ENCODE peak calls at places on chromosomes 13 and 19, in five cellular contexts. N is B cell, V is BE2C, W is astrocyte of the cerebellum, M is AG04449. J is an unnamed sample.

GRCh38 chr13:46386996-46387851 is at the start of gene RUBCNL:
- DNase-seq in V (peak), N (peak), W (no peak), M (no peak), J (no peak)

GRCh38 chr19:16200038-16200775 is 2.5 kb downstream of the AP1M1 start:
- DNase-seq in W (no peak), V (no peak), M (no peak), N (no peak), J (no peak)

GRCh38 chr13:77860621-77861020 is 58.0 kb downstream of the EDNRB start:
- DNase-seq in N (no peak), M (no peak), W (peak), V (no peak), J (no peak)

GRCh38 chr13:42644841-42645240 is 70.9 kb downstream of the TNFSF11 start:
- DNase-seq in W (no peak), N (no peak), M (no peak), V (no peak), J (no peak)

GRCh38 chr13:80572867-80573266 is 231.9 kb upstream of the SPRY2 start:
- DNase-seq in M (no peak), N (no peak), W (no peak), V (no peak), J (no peak)

GRCh38 chr13:30616927-30617314 is 799 bp upstream of the USPL1 start:
- DNase-seq in V (peak), M (peak), N (peak), W (peak), J (no peak)

GRCh38 chr13:108925070-108925469 is 295.7 kb downstream of the MYO16 start:
- DNase-seq in M (no peak), W (no peak), V (no peak), N (no peak), J (no peak)

GRCh38 chr13:103130681-103131210 is 64.5 kb upstream of the SLC10A2 start:
- DNase-seq in M (no peak), V (no peak), W (no peak), N (no peak), J (no peak)

GRCh38 chr13:64819081-64819480 is 2411.1 kb downstream of the PCDH9 start:
- DNase-seq in V (no peak), W (no peak), N (no peak), M (no peak), J (no peak)

GRCh38 chr19:45814851-45815481 is at the start of gene RSPH6A:
- DNase-seq in M (no peak), W (no peak), N (no peak), V (peak), J (no peak)

GRCh38 chr13:63699948-63700347 is 2284.3 kb upstream of the PCDH20 start:
- DNase-seq in M (no peak), W (no peak), N (no peak), V (no peak), J (no peak)

GRCh38 chr13:113152894-113153809 is 5.3 kb upstream of the PROZ start:
- DNase-seq in W (no peak), V (no peak), N (peak), M (no peak), J (peak)

GRCh38 chr13:72850959-72851677 is 69.2 kb downstream of the PIBF1 start:
- DNase-seq in M (no peak), N (no peak), V (peak), W (no peak), J (no peak)

GRCh38 chr19:18520848-18521691 is 800 bp downstream of the ELL start:
- DNase-seq in M (no peak), W (no peak), N (peak), V (peak), J (peak)
- TF ChIP-seq CTCF in M (peak), W (no peak), N (no peak), V (no peak), J (no peak)

DNA sequence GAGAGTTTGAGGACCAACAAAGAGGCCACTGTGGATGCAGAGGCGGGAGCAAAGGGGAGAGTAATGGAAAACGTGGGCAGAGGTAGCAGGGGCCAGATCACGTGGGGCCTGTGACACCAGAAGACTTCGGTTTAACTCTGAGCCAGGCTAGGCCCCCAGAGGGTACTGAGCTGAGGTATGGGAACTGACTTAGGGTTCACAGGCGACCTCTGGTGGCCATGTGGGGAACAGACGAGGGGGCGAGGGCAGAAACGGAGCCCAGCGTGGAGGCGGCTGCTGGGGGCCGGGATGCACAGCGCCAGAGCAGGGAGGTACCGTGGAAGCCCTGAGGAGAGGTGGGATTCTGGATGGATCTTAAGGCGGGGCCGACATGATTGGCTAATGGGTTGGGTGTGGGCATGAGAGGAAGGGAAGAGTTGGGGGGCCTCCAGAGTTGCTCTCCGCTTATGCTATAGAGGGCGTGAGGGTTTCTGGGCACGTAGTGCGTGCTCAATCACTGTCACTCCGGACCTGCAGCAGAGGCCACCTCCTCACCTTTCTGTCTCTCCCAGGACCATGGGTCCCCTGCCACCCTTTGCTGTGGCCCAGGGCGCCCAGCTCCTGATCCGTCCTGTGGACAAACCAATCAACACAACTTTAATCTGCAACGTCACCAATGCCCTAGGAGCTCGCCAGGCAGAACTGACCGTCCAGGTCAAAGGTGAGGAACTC is 13.7 kb downstream of the PVR start:
- DNase-seq in W (no peak), M (no peak), V (peak), N (peak), J (peak)
- TF ChIP-seq CTCF in W (peak), M (peak), V (peak), N (peak), J (peak)

DNA sequence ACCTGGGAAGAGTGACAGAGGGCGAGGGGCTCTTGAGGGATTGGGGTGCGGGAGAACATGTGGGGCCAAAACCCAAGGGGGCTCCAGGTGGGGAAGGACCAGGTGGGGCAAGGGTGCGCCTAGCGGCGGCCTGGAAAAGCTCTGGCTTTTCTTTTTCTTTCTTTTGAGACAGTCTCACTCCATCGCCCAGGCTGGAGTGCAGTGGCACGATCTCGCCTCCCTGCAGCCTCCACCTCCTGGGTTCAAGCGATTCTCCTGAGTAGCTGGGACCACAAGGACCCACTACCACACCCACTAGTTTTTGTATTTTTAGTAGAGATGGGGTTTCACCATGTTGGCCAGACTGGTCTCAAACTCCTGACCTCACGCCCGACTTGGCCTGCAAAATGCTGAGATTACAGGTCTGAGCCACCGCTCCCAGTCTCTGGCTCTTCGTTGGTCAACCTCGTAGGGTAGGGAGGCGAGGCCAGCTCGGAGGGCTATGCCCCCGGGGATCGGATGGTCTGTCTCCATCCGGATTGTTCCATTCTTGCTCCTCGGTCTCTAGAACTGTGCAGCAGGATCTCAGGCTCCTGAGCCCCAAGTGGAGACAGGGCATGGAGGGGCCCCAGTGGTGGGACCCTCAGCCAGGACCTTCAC is 3.7 kb downstream of the GADD45B start:
- DNase-seq in M (no peak), N (no peak), V (no peak), W (no peak), J (no peak)
- TF ChIP-seq CTCF in M (peak), N (peak), V (no peak), W (peak), J (no peak)

DNA sequence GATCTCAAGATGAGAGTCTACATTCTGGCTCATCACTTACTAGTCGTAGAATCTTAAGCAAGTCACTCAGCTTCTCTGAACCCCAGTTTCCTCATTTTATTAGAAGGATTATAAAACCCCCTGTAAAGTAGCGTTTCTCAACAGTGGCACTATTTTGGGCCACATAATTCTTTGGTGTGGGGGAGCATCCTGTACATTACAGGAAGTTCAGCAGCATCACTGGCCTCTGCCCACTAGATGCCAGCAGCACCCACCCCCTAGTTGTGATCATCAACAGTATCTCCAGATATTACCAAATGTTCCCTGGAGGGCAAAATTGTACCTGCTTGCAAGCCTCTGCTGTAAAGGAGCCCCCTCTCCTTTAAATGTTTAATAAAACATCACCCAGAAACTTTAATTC is 22.6 kb downstream of the STARD13 start:
- DNase-seq in W (no peak), N (no peak), M (no peak), V (no peak), J (no peak)
- TF ChIP-seq CTCF in W (no peak), N (no peak), M (peak), V (peak), J (no peak)

GRCh38 chr13:51303063-51303552 is 36.4 kb upstream of the SERPINE3 start:
- DNase-seq in W (no peak), M (no peak), N (no peak), V (no peak), J (no peak)

GRCh38 chr13:51298812-51299211 is 40.7 kb upstream of the SERPINE3 start:
- DNase-seq in V (no peak), W (no peak), M (no peak), N (no peak), J (no peak)

GRCh38 chr13:51292000-51292550 is 47.4 kb upstream of the SERPINE3 start:
- DNase-seq in V (no peak), M (no peak), W (peak), N (no peak), J (no peak)

GRCh38 chr13:51297556-51297955 is 41.9 kb upstream of the SERPINE3 start:
- DNase-seq in N (no peak), V (no peak), W (no peak), M (no peak), J (no peak)
- TF ChIP-seq CTCF in N (no peak), V (no peak), W (no peak), M (no peak), J (no peak)

GRCh38 chr19:18160792-18161690 is 8.1 kb downstream of the PIK3R2 start:
- DNase-seq in M (no peak), N (peak), V (peak), W (no peak), J (peak)
- TF ChIP-seq CTCF in M (peak), N (peak), V (peak), W (peak), J (peak)

GRCh38 chr19:51365211-51366049 is 758 bp downstream of the ETFB start:
- DNase-seq in W (no peak), V (peak), N (no peak), M (no peak), J (no peak)
- TF ChIP-seq CTCF in W (peak), V (peak), N (no peak), M (peak), J (no peak)

DNA sequence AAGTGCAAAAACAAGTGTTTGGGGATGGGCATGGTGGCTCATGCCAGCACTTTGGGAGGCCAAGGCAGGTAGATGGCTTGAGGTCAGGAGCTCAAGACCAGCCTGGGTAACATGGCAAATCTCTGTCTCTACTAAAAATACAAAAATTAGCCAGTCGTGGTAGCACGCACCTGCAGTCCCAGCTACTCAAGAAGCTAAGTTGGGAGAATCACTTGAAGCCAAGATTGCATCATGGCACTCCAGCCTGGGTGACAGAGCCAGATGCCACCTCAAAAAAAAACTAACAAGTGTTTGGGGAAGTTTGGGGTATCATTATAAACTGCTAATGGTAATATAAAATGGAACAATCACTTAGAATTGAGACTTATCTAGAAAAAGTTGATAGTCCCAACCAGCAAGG is 24.6 kb downstream of the XPO4 start:
- DNase-seq in W (no peak), V (no peak), N (no peak), M (no peak), J (no peak)
- TF ChIP-seq CTCF in W (no peak), V (no peak), N (no peak), M (no peak), J (no peak)